ENCODE peak calls at places on chromosome 22, in seven cellular contexts. K, N, T, X, U, Y and O are unnamed samples.

GRCh38 chr22:34798605-34799004 is 267.4 kb upstream of the ISX start:
- DNase-seq in K (no peak), N (no peak), T (no peak), X (no peak), U (no peak), Y (no peak), O (no peak)

GRCh38 chr22:29517215-29517908 is 36.2 kb downstream of the THOC5 start:
- DNase-seq in K (no peak), N (peak; percentile 74), T (no peak), X (no peak), U (no peak), Y (no peak), O (no peak)

GRCh38 chr22:45224988-45225731 is 15.5 kb downstream of the KIAA0930 start:
- DNase-seq in K (no peak), N (no peak), T (no peak), X (no peak), U (no peak), Y (no peak), O (no peak)

GRCh38 chr22:33382427-33382826 is 324.2 kb upstream of the SYN3 start:
- DNase-seq in K (no peak), N (no peak), T (no peak), X (no peak), U (no peak), Y (no peak), O (no peak)

GRCh38 chr22:48488149-48488551 is 1339.5 kb downstream of the BRD1 start:
- DNase-seq in K (no peak), N (no peak), T (no peak), X (no peak), U (peak; percentile 40), Y (no peak), O (no peak)

GRCh38 chr22:29306830-29307657 is 594 bp downstream of the GAS2L1 start:
- DNase-seq in K (no peak), N (peak; percentile 77), T (no peak), X (peak; percentile 74), U (peak; percentile 95), Y (peak; percentile 59), O (no peak)

GRCh38 chr22:48320048-48320655 is 1507.5 kb downstream of the BRD1 start:
- DNase-seq in K (no peak), N (no peak), T (no peak), X (no peak), U (no peak), Y (no peak), O (no peak)

GRCh38 chr22:48663297-48663696 is 1164.4 kb downstream of the BRD1 start:
- DNase-seq in K (no peak), N (no peak), T (no peak), X (no peak), U (peak; percentile 33), Y (no peak), O (no peak)

GRCh38 chr22:24951942-24952836 is at the start of gene KIAA1671:
- DNase-seq in K (no peak), N (peak; percentile 84), T (no peak), X (peak; percentile 95), U (peak; percentile 99), Y (peak; percentile 50), O (peak; percentile 79)

GRCh38 chr22:41939981-41940852 is 6.7 kb downstream of the CENPM start:
- DNase-seq in K (no peak), N (peak; percentile 75), T (no peak), X (peak; percentile 88), U (no peak), Y (no peak), O (peak; percentile 84)

GRCh38 chr22:36368359-36368983 is 19.3 kb downstream of the MYH9 start:
- DNase-seq in K (peak; percentile 76), N (no peak), T (no peak), X (no peak), U (peak; percentile 94), Y (peak; percentile 83), O (no peak)

GRCh38 chr22:23054531-23055257 is 15.6 kb upstream of the GNAZ start:
- DNase-seq in K (no peak), N (no peak), T (no peak), X (no peak), U (no peak), Y (no peak), O (peak; percentile 45)

DNA sequence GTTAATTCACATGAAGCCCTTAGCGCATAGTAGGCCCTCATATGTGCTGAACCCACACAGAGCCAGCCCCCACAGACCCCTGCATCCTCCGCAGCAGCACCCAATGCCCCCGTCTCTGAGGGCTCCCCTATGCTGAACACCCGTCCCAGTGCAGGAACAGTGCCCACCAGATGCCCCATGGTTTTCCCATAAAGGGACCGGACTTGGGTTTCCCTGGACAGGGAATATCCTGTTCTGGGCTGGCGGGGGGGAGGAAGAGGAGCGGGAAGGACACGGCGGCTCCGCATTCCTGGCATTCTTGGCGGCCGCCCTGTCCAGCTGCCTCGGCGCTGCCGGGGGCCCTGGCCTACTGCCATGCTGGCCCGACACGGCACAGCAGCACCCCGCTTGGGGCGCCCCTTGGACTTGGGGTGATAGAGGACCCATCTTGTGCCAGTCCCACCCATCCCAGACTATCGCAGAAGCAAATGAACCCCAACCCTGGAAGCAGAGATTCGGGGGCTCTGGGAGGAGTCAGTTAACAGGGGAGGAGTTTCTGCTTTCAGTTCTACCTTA is 23.7 kb upstream of the CBX7 start:
- DNase-seq in K (no peak), N (peak; percentile 68), T (no peak), X (no peak), U (peak; percentile 93), Y (peak; percentile 57), O (no peak)
- H3K4me3 ChIP-seq in K (no peak overlapping the region), N (no peak overlapping the region), T (no peak overlapping the region), X (no peak overlapping the region), U (no peak overlapping the region), Y (no peak overlapping the region), O (no peak overlapping the region)

GRCh38 chr22:37483594-37484114 is 2.5 kb downstream of the MFNG start:
- DNase-seq in K (no peak), N (no peak), T (no peak), X (no peak), U (no peak), Y (peak; percentile 22), O (no peak)
- H3K4me3 ChIP-seq in K (no peak overlapping the region), N (peak overlapping the region; percentile 12), T (no peak overlapping the region), X (peak overlapping the region; percentile 84), U (no peak overlapping the region), Y (no peak overlapping the region), O (peak overlapping the region; percentile 85)

GRCh38 chr22:40107756-40108437 is 69.8 kb upstream of the TNRC6B start:
- DNase-seq in K (no peak), N (peak; percentile 56), T (no peak), X (peak; percentile 32), U (no peak), Y (peak; percentile 70), O (peak; percentile 24)
- H3K4me3 ChIP-seq in K (no peak overlapping the region), N (peak overlapping the region; percentile 7), T (no peak overlapping the region), X (peak overlapping the region; percentile 16), U (no peak overlapping the region), Y (peak overlapping the region; percentile 50), O (peak overlapping the region; percentile 34)

GRCh38 chr22:17064498-17065100 is 20.2 kb upstream of the IL17RA start:
- DNase-seq in K (no peak), N (no peak), T (no peak), X (no peak), U (no peak), Y (no peak), O (no peak)
- H3K4me3 ChIP-seq in K (no peak overlapping the region), N (no peak overlapping the region), T (no peak overlapping the region), X (no peak overlapping the region), U (no peak overlapping the region), Y (no peak overlapping the region), O (no peak overlapping the region)